ENCODE peak calls at places on chromosomes 4 and X, in nine cellular contexts. O, Q, A, L, X, E, M, U and D are unnamed samples.

GRCh38 chr4:88866862-88867550 is 169.4 kb upstream of the NAP1L5 start:
- DNase-seq in U (no peak), M (no peak), E (no peak), A (no peak), L (no peak), X (no peak), O (no peak), Q (no peak), D (no peak)

GRCh38 chr4:100117749-100118148 is 72.5 kb downstream of the DDIT4L start:
- DNase-seq in L (no peak), U (no peak), E (no peak), M (no peak), A (peak), Q (no peak), X (no peak), O (no peak), D (no peak)

GRCh38 chr4:173371292-173372192 is 788 bp downstream of the SAP30 start:
- DNase-seq in X (peak), Q (peak), O (peak), E (peak), U (peak), A (peak), L (peak), M (peak), D (peak)

GRCh38 chr4:176875441-176875930 is 82.8 kb upstream of the VEGFC start:
- DNase-seq in O (no peak), A (peak), M (no peak), U (no peak), Q (no peak), E (no peak), X (no peak), L (no peak), D (no peak)

GRCh38 chrX:119186194-119186593 is 49.9 kb upstream of the PGRMC1 start:
- DNase-seq in L (no peak), E (no peak), U (no peak), A (no peak), Q (no peak), X (no peak), M (no peak), O (no peak), D (no peak)

GRCh38 chrX:152831391-152831790 is 528 bp downstream of the NSDHL start:
- DNase-seq in O (no peak), M (no peak), U (no peak), X (no peak), L (no peak), Q (no peak), A (no peak), E (no peak), D (no peak)

GRCh38 chrX:50470103-50471031 is at the start of gene DGKK:
- DNase-seq in M (no peak), U (peak), Q (no peak), X (no peak), L (no peak), A (no peak), O (peak), E (no peak), D (no peak)

GRCh38 chr4:134126161-134126560 is 75.4 kb downstream of the PABPC4L start:
- DNase-seq in U (no peak), Q (no peak), O (no peak), E (no peak), M (no peak), X (no peak), A (no peak), L (no peak), D (no peak)

GRCh38 chr4:38386654-38387188 is 277.3 kb upstream of the KLF3 start:
- DNase-seq in L (no peak), A (no peak), U (no peak), X (no peak), E (no peak), Q (no peak), O (no peak), M (no peak), D (no peak)

GRCh38 chrX:53714580-53715335 is 28.2 kb upstream of the HUWE1 start:
- DNase-seq in A (peak), U (no peak), Q (no peak), L (no peak), M (peak), O (no peak), E (no peak), X (no peak), D (no peak)

GRCh38 chrX:123081766-123082165 is 102.3 kb upstream of the GRIA3 start:
- DNase-seq in L (no peak), O (no peak), X (no peak), U (no peak), Q (no peak), E (no peak), M (no peak), A (peak), D (no peak)

GRCh38 chr4:132934901-132935300 is 214.2 kb upstream of the PCDH10 start:
- DNase-seq in O (no peak), L (no peak), A (no peak), U (no peak), E (no peak), Q (no peak), M (no peak), X (no peak), D (no peak)

GRCh38 chr4:141058739-141059507 is 74.3 kb downstream of the RNF150 start:
- DNase-seq in Q (no peak), X (no peak), U (no peak), M (no peak), L (no peak), E (no peak), A (peak), O (no peak), D (no peak)

GRCh38 chrX:119398974-119399771 is at the start of gene SLC25A43:
- DNase-seq in L (peak), Q (no peak), A (peak), U (peak), O (peak), E (peak), M (no peak), X (peak), D (peak)

GRCh38 chr4:91448668-91449330 is 855.0 kb upstream of the GRID2 start:
- DNase-seq in M (no peak), A (no peak), E (no peak), U (no peak), O (no peak), X (no peak), L (no peak), Q (no peak), D (no peak)